ENCODE peak calls at places on chromosomes 3 and 15, in eight cellular contexts. Q, I, G, P, B, L, J and O are unnamed samples. For H3K4me1, the result is how much of the 10 kb centered on the place peaks cover.

GRCh38 chr3:2950159-2950558 is 160.0 kb downstream of the IL5RA start:
- DNase-seq in B (no peak), I (no peak), G (no peak), L (no peak), J (no peak), P (no peak), Q (no peak), O (no peak)

GRCh38 chr15:82414536-82415191 is 15.0 kb upstream of the GOLGA6L9 start:
- DNase-seq in P (no peak), I (no peak), Q (no peak), L (no peak), B (peak), J (no peak), G (no peak), O (no peak)

GRCh38 chr3:56787784-56788256 is 13.9 kb downstream of the ARHGEF3 start:
- DNase-seq in Q (no peak), B (no peak), L (peak), G (no peak), P (no peak), I (no peak), J (no peak), O (peak)

GRCh38 chr3:20039765-20040475 is at the start of gene KAT2B:
- DNase-seq in Q (peak), B (peak), I (peak), G (peak), P (peak), J (peak), L (peak), O (peak)

GRCh38 chr3:49422379-49423248 is at the start of gene AMT:
- DNase-seq in L (no peak), B (no peak), Q (peak), P (peak), J (no peak), I (peak), G (peak), O (no peak)

GRCh38 chr3:100972293-100972692 is 20.9 kb downstream of the ABI3BP start:
- DNase-seq in P (no peak), Q (no peak), B (no peak), I (no peak), J (peak), L (no peak), G (no peak), O (no peak)

GRCh38 chr3:184361532-184361931 is at the start of the genes CLCN2 and POLR2H:
- DNase-seq in J (peak), G (peak), Q (peak), L (peak), I (peak), P (peak), B (peak), O (no peak)

GRCh38 chr3:171125010-171125409 is 98.5 kb upstream of the SLC2A2 start:
- DNase-seq in I (no peak), J (no peak), P (no peak), G (no peak), B (no peak), Q (no peak), L (no peak), O (no peak)

GRCh38 chr3:113264249-113264648 is 52.9 kb downstream of the BOC start:
- DNase-seq in I (no peak), B (no peak), P (no peak), L (no peak), Q (no peak), J (no peak), G (peak), O (no peak)

GRCh38 chr3:103440539-103441113 is 1005.8 kb downstream of the ZPLD1 start:
- DNase-seq in B (peak), L (no peak), I (no peak), Q (no peak), P (no peak), G (no peak), J (no peak), O (no peak)

GRCh38 chr15:82900511-82900910 is 52.0 kb downstream of the HOMER2 start:
- DNase-seq in Q (no peak), B (no peak), I (no peak), P (no peak), G (no peak), L (no peak), J (peak), O (no peak)

GRCh38 chr3:179512398-179512797 is 50.3 kb upstream of the ACTL6A start:
- DNase-seq in I (no peak), J (no peak), B (no peak), Q (no peak), L (no peak), G (no peak), P (no peak), O (no peak)

GRCh38 chr3:173826901-173827609 is 429.5 kb downstream of the NLGN1 start:
- DNase-seq in I (no peak), B (no peak), L (no peak), Q (no peak), P (no peak), G (no peak), J (peak), O (no peak)

GRCh38 chr15:72242775-72243370 is 11.9 kb upstream of the PKM start:
- DNase-seq in G (no peak), B (no peak), P (no peak), L (no peak), I (no peak), Q (no peak), J (no peak), O (no peak)

GRCh38 chr3:118817748-118818165 is 216.9 kb downstream of the IGSF11 start:
- DNase-seq in Q (no peak), B (peak), P (no peak), G (peak), I (no peak), L (no peak), J (peak), O (peak)

GRCh38 chr15:68819451-68820204 is 1.1 kb downstream of the ANP32A start:
- DNase-seq in B (peak), Q (peak), L (no peak), P (peak), J (peak), G (peak), I (peak), O (peak)

GRCh38 chr3:128411574-128412064 is 55.1 kb downstream of the DNAJB8 start:
- DNase-seq in J (no peak), Q (no peak), P (no peak), G (no peak), B (no peak), I (no peak), L (no peak), O (no peak)

GRCh38 chr3:59563072-59563605 is 513.3 kb upstream of the CFAP20DC start:
- DNase-seq in G (no peak), Q (no peak), J (no peak), P (no peak), B (no peak), I (no peak), L (no peak), O (no peak)

GRCh38 chr3:125042725-125043406 is 12.9 kb downstream of the HEG1 start:
- DNase-seq in I (peak), L (no peak), Q (peak), G (no peak), B (no peak), J (no peak), P (peak), O (no peak)

GRCh38 chr3:117404756-117405155 is 695.2 kb downstream of the TUSC7 start:
- DNase-seq in J (no peak), B (no peak), Q (no peak), I (no peak), G (no peak), P (no peak), L (no peak), O (no peak)

GRCh38 chr3:100710355-100711198 is 1.3 kb downstream of the TFG start:
- DNase-seq in B (peak), L (peak), I (no peak), P (no peak), Q (peak), J (peak), G (peak), O (peak)

GRCh38 chr3:182962162-182962561 is 18.2 kb downstream of the DCUN1D1 start:
- DNase-seq in Q (peak), P (no peak), I (no peak), L (no peak), B (no peak), J (no peak), G (no peak), O (no peak)

DNA sequence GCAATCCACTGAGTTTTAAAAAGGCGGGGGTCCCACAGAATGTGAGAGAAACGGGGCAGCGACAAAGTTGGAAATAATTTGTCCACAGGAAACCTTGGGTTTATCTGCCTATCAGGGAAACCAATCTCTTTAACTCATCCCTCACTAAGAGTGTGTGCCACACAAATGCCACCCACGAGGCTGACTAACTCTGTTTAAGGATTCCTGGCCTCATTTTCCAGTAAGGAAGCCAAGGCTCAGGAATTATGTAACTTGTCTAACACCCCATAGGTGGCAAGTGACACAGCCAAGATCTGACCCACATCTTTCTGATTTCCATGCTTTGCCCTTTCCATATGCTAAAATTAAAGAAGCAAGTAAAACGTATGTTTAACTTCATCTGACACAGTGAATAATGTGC is 263.2 kb downstream of the CNTN3 start:
- DNase-seq in Q (no peak), B (no peak), I (no peak), G (no peak), P (no peak), J (no peak), L (no peak), O (no peak)
- H3K27ac ChIP-seq in Q (no peak), B (no peak), I (no peak), G (no peak), P (no peak), J (no peak), L (no peak), O (no peak)

GRCh38 chr3:151769175-151769574 is 35.4 kb downstream of the AADACL2 start:
- DNase-seq in G (no peak), Q (no peak), I (no peak), P (no peak), J (no peak), B (no peak), L (no peak), O (no peak)
- H3K4me1 ChIP-seq in G (under half), Q (under half), I (half or more), P (under half), J (under half), B (under half), L (under half), O (under half)

GRCh38 chr3:132788299-132788698 is 66.1 kb upstream of the NPHP3 start:
- DNase-seq in I (no peak), L (no peak), J (peak), Q (no peak), B (no peak), P (no peak), G (no peak), O (no peak)

GRCh38 chr3:132790806-132791205 is 68.6 kb upstream of the NPHP3 start:
- DNase-seq in J (no peak), P (no peak), I (no peak), G (no peak), L (no peak), B (no peak), Q (no peak), O (no peak)

GRCh38 chr3:132787616-132788015 is 65.4 kb upstream of the NPHP3 start:
- DNase-seq in Q (peak), J (no peak), B (no peak), P (no peak), L (no peak), G (no peak), I (no peak), O (no peak)

GRCh38 chr3:132786890-132787289 is 64.7 kb upstream of the NPHP3 start:
- DNase-seq in Q (peak), B (no peak), L (no peak), J (no peak), G (no peak), P (no peak), I (no peak), O (no peak)

GRCh38 chr3:132789959-132790358 is 67.8 kb upstream of the NPHP3 start:
- DNase-seq in Q (no peak), I (no peak), J (no peak), G (no peak), L (no peak), B (no peak), P (no peak), O (no peak)
- H3K27ac ChIP-seq in Q (no peak), I (no peak), J (no peak), G (no peak), L (no peak), B (no peak), P (no peak), O (no peak)

DNA sequence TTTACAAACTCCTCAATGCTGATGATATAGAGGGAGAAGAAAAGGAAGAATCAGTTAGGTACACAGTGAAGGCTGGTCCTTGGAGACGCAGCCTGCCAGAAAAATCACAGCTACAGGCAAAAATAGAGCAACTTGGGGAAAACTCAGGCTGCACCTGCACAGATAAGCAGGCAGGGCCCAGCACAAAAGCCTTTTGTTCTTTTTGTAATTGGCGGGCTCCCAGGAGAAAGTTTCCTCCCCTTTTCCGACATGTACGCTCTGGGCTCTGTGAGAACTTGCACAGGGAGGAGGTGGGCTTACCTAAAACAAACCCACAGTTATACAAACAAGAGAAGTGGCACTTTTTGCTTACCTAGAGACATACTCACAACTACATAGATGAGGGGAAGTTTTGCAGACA is 813.4 kb upstream of the EPHA6 start:
- DNase-seq in B (no peak), I (no peak), P (no peak), J (peak), G (peak), Q (no peak), L (no peak), O (no peak)
- H3K4me1 ChIP-seq in B (under half), I (under half), P (under half), J (under half), G (under half), Q (under half), L (under half), O (under half)

GRCh38 chr3:157501863-157502262 is 1.4 kb downstream of the VEPH1 start:
- DNase-seq in G (peak), Q (no peak), I (no peak), B (no peak), J (no peak), L (no peak), P (no peak), O (no peak)
- H3K27ac ChIP-seq in G (no peak), Q (no peak), I (no peak), B (no peak), J (no peak), L (no peak), P (no peak), O (no peak)

GRCh38 chr3:37477275-37477674 is 302.9 kb upstream of the LRRFIP2 start:
- DNase-seq in I (no peak), G (no peak), L (no peak), P (no peak), J (no peak), Q (no peak), B (no peak), O (no peak)

GRCh38 chr3:37475435-37475834 is 301.1 kb upstream of the LRRFIP2 start:
- DNase-seq in Q (no peak), B (no peak), G (no peak), L (no peak), P (no peak), J (no peak), I (no peak), O (no peak)

GRCh38 chr3:37477713-37478487 is 303.5 kb upstream of the LRRFIP2 start:
- DNase-seq in L (no peak), P (no peak), B (no peak), I (no peak), G (no peak), J (no peak), Q (no peak), O (no peak)

GRCh38 chr3:37481986-37482385 is 307.6 kb upstream of the LRRFIP2 start:
- DNase-seq in P (no peak), B (no peak), Q (no peak), G (no peak), J (no peak), I (no peak), L (no peak), O (no peak)

GRCh38 chr3:37480003-37480402 is 305.6 kb upstream of the LRRFIP2 start:
- DNase-seq in I (no peak), L (no peak), Q (peak), B (no peak), P (no peak), J (no peak), G (no peak), O (no peak)
- H3K4me1 ChIP-seq in I (under half), L (under half), Q (under half), B (under half), P (under half), J (under half), G (under half), O (under half)

GRCh38 chr15:78929536-78930264 is 15.1 kb downstream of the CTSH start:
- DNase-seq in P (no peak), B (no peak), Q (no peak), J (no peak), I (no peak), L (no peak), G (no peak), O (no peak)
- H3K27ac ChIP-seq in P (no peak), B (no peak), Q (no peak), J (no peak), I (no peak), L (no peak), G (no peak), O (no peak)

GRCh38 chr3:157876556-157876955 is 229.7 kb downstream of the SHOX2 start:
- DNase-seq in G (no peak), P (no peak), J (no peak), L (no peak), Q (no peak), B (no peak), I (no peak), O (no peak)
- H3K4me1 ChIP-seq in G (under half), P (under half), J (under half), L (under half), Q (under half), B (under half), I (under half), O (under half)